ENCODE peak calls at places on chromosome 18, in seven cellular contexts. One of them, this sample, is unnamed.

GRCh38 chr18:79380816-79381806 is 14.6 kb upstream of the NFATC1 start:
- DNase-seq in spleen: peak; percentile 89
- DNase-seq in ovary: peak; percentile 80
- DNase-seq in colonic mucosa: peak; percentile 72
- DNase-seq in MM.1S: no peak
- DNase-seq in retinal pigment epithelial cell: no peak
- DNase-seq in GM12865: peak; percentile 60
- DNase-seq in this sample: peak; percentile 41

GRCh38 chr18:48835745-48836191 is 115.0 kb downstream of the SMAD7 start:
- DNase-seq in GM12865: no peak
- DNase-seq in colonic mucosa: no peak
- DNase-seq in ovary: no peak
- DNase-seq in MM.1S: no peak
- DNase-seq in spleen: peak; percentile 66
- DNase-seq in retinal pigment epithelial cell: no peak
- DNase-seq in this sample: no peak

GRCh38 chr18:38427736-38428135 is 862.1 kb upstream of the CELF4 start:
- DNase-seq in retinal pigment epithelial cell: no peak
- DNase-seq in GM12865: no peak
- DNase-seq in MM.1S: no peak
- DNase-seq in spleen: no peak
- DNase-seq in colonic mucosa: no peak
- DNase-seq in ovary: no peak
- DNase-seq in this sample: no peak

GRCh38 chr18:49016648-49017539 is 66.1 kb upstream of the SMAD7 start:
- DNase-seq in ovary: peak; percentile 55
- DNase-seq in MM.1S: no peak
- DNase-seq in spleen: peak; percentile 64
- DNase-seq in colonic mucosa: peak; percentile 18
- DNase-seq in retinal pigment epithelial cell: peak; percentile 93
- DNase-seq in GM12865: no peak
- DNase-seq in this sample: peak; percentile 68

GRCh38 chr18:36262971-36263370 is 34.5 kb upstream of the FHOD3 start:
- DNase-seq in ovary: no peak
- DNase-seq in GM12865: no peak
- DNase-seq in spleen: no peak
- DNase-seq in retinal pigment epithelial cell: no peak
- DNase-seq in colonic mucosa: no peak
- DNase-seq in MM.1S: no peak
- DNase-seq in this sample: no peak

GRCh38 chr18:55239764-55240163 is 280.5 kb upstream of the CCDC68 start:
- DNase-seq in MM.1S: no peak
- DNase-seq in spleen: no peak
- DNase-seq in ovary: no peak
- DNase-seq in GM12865: no peak
- DNase-seq in retinal pigment epithelial cell: no peak
- DNase-seq in colonic mucosa: no peak
- DNase-seq in this sample: no peak

GRCh38 chr18:58507881-58508280 is 121.0 kb downstream of the ALPK2 start:
- DNase-seq in colonic mucosa: no peak
- DNase-seq in ovary: no peak
- DNase-seq in retinal pigment epithelial cell: no peak
- DNase-seq in GM12865: no peak
- DNase-seq in spleen: no peak
- DNase-seq in MM.1S: no peak
- DNase-seq in this sample: no peak

GRCh38 chr18:13455960-13456471 is 237.5 kb downstream of the LDLRAD4 start:
- DNase-seq in spleen: no peak
- DNase-seq in retinal pigment epithelial cell: no peak
- DNase-seq in MM.1S: no peak
- DNase-seq in colonic mucosa: no peak
- DNase-seq in GM12865: peak; percentile 80
- DNase-seq in ovary: no peak
- DNase-seq in this sample: no peak

GRCh38 chr18:1048048-1048447 is 143.4 kb downstream of the ADCYAP1 start:
- DNase-seq in spleen: no peak
- DNase-seq in ovary: no peak
- DNase-seq in colonic mucosa: no peak
- DNase-seq in retinal pigment epithelial cell: peak; percentile 49
- DNase-seq in GM12865: no peak
- DNase-seq in MM.1S: no peak
- DNase-seq in this sample: peak; percentile 21

GRCh38 chr18:76080430-76080829 is 414.6 kb downstream of the ZNF516 start:
- DNase-seq in spleen: no peak
- DNase-seq in ovary: no peak
- DNase-seq in retinal pigment epithelial cell: no peak
- DNase-seq in colonic mucosa: no peak
- DNase-seq in GM12865: no peak
- DNase-seq in MM.1S: no peak
- DNase-seq in this sample: no peak

GRCh38 chr18:38198956-38199355 is 633.4 kb upstream of the CELF4 start:
- DNase-seq in GM12865: no peak
- DNase-seq in colonic mucosa: no peak
- DNase-seq in retinal pigment epithelial cell: peak; percentile 29
- DNase-seq in MM.1S: no peak
- DNase-seq in ovary: no peak
- DNase-seq in spleen: no peak
- DNase-seq in this sample: no peak

GRCh38 chr18:48551100-48551499 is 12.3 kb downstream of the CTIF start:
- DNase-seq in spleen: no peak
- DNase-seq in GM12865: no peak
- DNase-seq in retinal pigment epithelial cell: no peak
- DNase-seq in colonic mucosa: no peak
- DNase-seq in MM.1S: no peak
- DNase-seq in ovary: no peak
- DNase-seq in this sample: no peak

GRCh38 chr18:32980896-32981295 is 208.1 kb upstream of the KLHL14 start:
- DNase-seq in spleen: no peak
- DNase-seq in colonic mucosa: no peak
- DNase-seq in retinal pigment epithelial cell: no peak
- DNase-seq in GM12865: no peak
- DNase-seq in ovary: no peak
- DNase-seq in MM.1S: no peak
- DNase-seq in this sample: no peak

GRCh38 chr18:23307567-23308295 is 145.4 kb upstream of the RIOK3 start:
- DNase-seq in ovary: no peak
- DNase-seq in MM.1S: no peak
- DNase-seq in retinal pigment epithelial cell: no peak
- DNase-seq in colonic mucosa: no peak
- DNase-seq in spleen: peak; percentile 82
- DNase-seq in GM12865: peak; percentile 85
- DNase-seq in this sample: peak; percentile 73

GRCh38 chr18:28045880-28046279 is 131.1 kb downstream of the CDH2 start:
- DNase-seq in retinal pigment epithelial cell: no peak
- DNase-seq in ovary: no peak
- DNase-seq in spleen: no peak
- DNase-seq in GM12865: no peak
- DNase-seq in colonic mucosa: no peak
- DNase-seq in MM.1S: no peak
- DNase-seq in this sample: no peak

GRCh38 chr18:36095936-36096519 is 28.7 kb upstream of the RPRD1A start:
- DNase-seq in MM.1S: peak; percentile 62
- DNase-seq in spleen: no peak
- DNase-seq in ovary: no peak
- DNase-seq in retinal pigment epithelial cell: peak; percentile 29
- DNase-seq in colonic mucosa: no peak
- DNase-seq in GM12865: peak; percentile 74
- DNase-seq in this sample: peak; percentile 86

GRCh38 chr18:61992923-61993322 is 100.1 kb upstream of the RNF152 start:
- DNase-seq in retinal pigment epithelial cell: no peak
- DNase-seq in MM.1S: peak; percentile 29
- DNase-seq in spleen: no peak
- DNase-seq in ovary: no peak
- DNase-seq in GM12865: no peak
- DNase-seq in colonic mucosa: no peak
- DNase-seq in this sample: peak; percentile 71

GRCh38 chr18:40197711-40198110 is 1757.3 kb upstream of the PIK3C3 start:
- DNase-seq in retinal pigment epithelial cell: no peak
- DNase-seq in colonic mucosa: no peak
- DNase-seq in ovary: no peak
- DNase-seq in spleen: no peak
- DNase-seq in MM.1S: no peak
- DNase-seq in GM12865: no peak
- DNase-seq in this sample: no peak

GRCh38 chr18:35231052-35231451 is 9.8 kb upstream of the ZNF397 start:
- DNase-seq in MM.1S: peak; percentile 71
- DNase-seq in spleen: peak; percentile 88
- DNase-seq in GM12865: peak; percentile 84
- DNase-seq in colonic mucosa: peak; percentile 85
- DNase-seq in retinal pigment epithelial cell: peak; percentile 17
- DNase-seq in ovary: peak; percentile 61
- DNase-seq in this sample: peak; percentile 70

GRCh38 chr18:20997371-20997770 is 114.2 kb downstream of the ROCK1 start:
- DNase-seq in ovary: no peak
- DNase-seq in MM.1S: no peak
- DNase-seq in GM12865: no peak
- DNase-seq in retinal pigment epithelial cell: no peak
- DNase-seq in colonic mucosa: no peak
- DNase-seq in spleen: no peak
- DNase-seq in this sample: no peak

GRCh38 chr18:54090856-54091255 is 133.6 kb downstream of the MBD2 start:
- DNase-seq in ovary: no peak
- DNase-seq in spleen: no peak
- DNase-seq in retinal pigment epithelial cell: no peak
- DNase-seq in colonic mucosa: no peak
- DNase-seq in MM.1S: no peak
- DNase-seq in GM12865: peak; percentile 8
- DNase-seq in this sample: no peak

GRCh38 chr18:10927290-10927979 is 221.9 kb downstream of the PIEZO2 start:
- DNase-seq in retinal pigment epithelial cell: peak; percentile 41
- DNase-seq in MM.1S: no peak
- DNase-seq in spleen: no peak
- DNase-seq in GM12865: no peak
- DNase-seq in ovary: peak; percentile 24
- DNase-seq in colonic mucosa: no peak
- DNase-seq in this sample: peak; percentile 80

GRCh38 chr18:22432672-22433137 is 15.0 kb upstream of the CTAGE1 start:
- DNase-seq in retinal pigment epithelial cell: peak; percentile 70
- DNase-seq in GM12865: no peak
- DNase-seq in MM.1S: no peak
- DNase-seq in ovary: peak; percentile 67
- DNase-seq in spleen: no peak
- DNase-seq in colonic mucosa: peak; percentile 69
- DNase-seq in this sample: peak; percentile 96

GRCh38 chr18:23341383-23341782 is 111.7 kb upstream of the RIOK3 start:
- DNase-seq in spleen: no peak
- DNase-seq in GM12865: no peak
- DNase-seq in colonic mucosa: no peak
- DNase-seq in retinal pigment epithelial cell: no peak
- DNase-seq in ovary: no peak
- DNase-seq in MM.1S: no peak
- DNase-seq in this sample: peak; percentile 54

GRCh38 chr18:45006934-45007333 is 326.2 kb downstream of the SETBP1 start:
- DNase-seq in MM.1S: no peak
- DNase-seq in colonic mucosa: no peak
- DNase-seq in GM12865: no peak
- DNase-seq in spleen: no peak
- DNase-seq in retinal pigment epithelial cell: no peak
- DNase-seq in ovary: no peak
- DNase-seq in this sample: peak; percentile 33

GRCh38 chr18:45566025-45566740 is 49.1 kb upstream of the SLC14A2 start:
- DNase-seq in spleen: no peak
- DNase-seq in retinal pigment epithelial cell: peak; percentile 40
- DNase-seq in colonic mucosa: peak; percentile 29
- DNase-seq in MM.1S: no peak
- DNase-seq in GM12865: no peak
- DNase-seq in ovary: no peak
- DNase-seq in this sample: peak; percentile 96

GRCh38 chr18:31687529-31687928 is 3.1 kb upstream of the B4GALT6 start:
- DNase-seq in GM12865: no peak
- DNase-seq in retinal pigment epithelial cell: no peak
- DNase-seq in colonic mucosa: no peak
- DNase-seq in ovary: no peak
- DNase-seq in MM.1S: no peak
- DNase-seq in spleen: no peak
- DNase-seq in this sample: no peak
- TF ChIP-seq CTCF in GM12865: no peak
- TF ChIP-seq CTCF in retinal pigment epithelial cell: peak; percentile 2
- TF ChIP-seq CTCF in colonic mucosa: no peak
- TF ChIP-seq CTCF in ovary: no peak
- TF ChIP-seq CTCF in MM.1S: peak; percentile 18
- TF ChIP-seq CTCF in spleen: no peak
- TF ChIP-seq CTCF in this sample: peak; percentile 25

GRCh38 chr18:5132987-5133386 is 64.1 kb downstream of the AKAIN1 start:
- DNase-seq in colonic mucosa: no peak
- DNase-seq in spleen: peak; percentile 56
- DNase-seq in ovary: no peak
- DNase-seq in GM12865: no peak
- DNase-seq in retinal pigment epithelial cell: no peak
- DNase-seq in MM.1S: no peak
- DNase-seq in this sample: no peak
- H3K4me3 ChIP-seq in colonic mucosa: no peak overlapping the region
- H3K4me3 ChIP-seq in spleen: no peak overlapping the region
- H3K4me3 ChIP-seq in ovary: no peak overlapping the region
- H3K4me3 ChIP-seq in GM12865: no peak overlapping the region
- H3K4me3 ChIP-seq in retinal pigment epithelial cell: no peak overlapping the region
- H3K4me3 ChIP-seq in MM.1S: no peak overlapping the region
- H3K4me3 ChIP-seq in this sample: no peak overlapping the region

GRCh38 chr18:50879302-50880107 is 587 bp downstream of the ME2 start:
- DNase-seq in GM12865: peak; percentile 56
- DNase-seq in MM.1S: peak; percentile 61
- DNase-seq in colonic mucosa: peak; percentile 53
- DNase-seq in retinal pigment epithelial cell: no peak
- DNase-seq in spleen: no peak
- DNase-seq in ovary: no peak
- DNase-seq in this sample: peak; percentile 43

GRCh38 chr18:50877545-50878265 is 1.2 kb upstream of the ME2 start:
- DNase-seq in spleen: no peak
- DNase-seq in colonic mucosa: peak; percentile 56
- DNase-seq in retinal pigment epithelial cell: no peak
- DNase-seq in MM.1S: no peak
- DNase-seq in GM12865: no peak
- DNase-seq in ovary: no peak
- DNase-seq in this sample: no peak

GRCh38 chr18:50880108-50880465 is 1.2 kb downstream of the ME2 start:
- DNase-seq in ovary: no peak
- DNase-seq in MM.1S: no peak
- DNase-seq in retinal pigment epithelial cell: no peak
- DNase-seq in colonic mucosa: no peak
- DNase-seq in GM12865: peak; percentile 52
- DNase-seq in spleen: no peak
- DNase-seq in this sample: no peak

GRCh38 chr18:50878345-50879301 is at the start of gene ME2:
- DNase-seq in spleen: peak; percentile 99
- DNase-seq in ovary: peak; percentile 96
- DNase-seq in colonic mucosa: peak; percentile 94
- DNase-seq in retinal pigment epithelial cell: peak; percentile 52
- DNase-seq in MM.1S: peak; percentile 92
- DNase-seq in GM12865: peak; percentile 96
- DNase-seq in this sample: peak; percentile 89

GRCh38 chr18:50875966-50876536 is 2.9 kb upstream of the ME2 start:
- DNase-seq in ovary: no peak
- DNase-seq in colonic mucosa: peak; percentile 47
- DNase-seq in GM12865: no peak
- DNase-seq in retinal pigment epithelial cell: no peak
- DNase-seq in spleen: no peak
- DNase-seq in MM.1S: no peak
- DNase-seq in this sample: no peak
- TF ChIP-seq CTCF in ovary: no peak
- TF ChIP-seq CTCF in colonic mucosa: no peak
- TF ChIP-seq CTCF in GM12865: no peak
- TF ChIP-seq CTCF in retinal pigment epithelial cell: no peak
- TF ChIP-seq CTCF in spleen: no peak
- TF ChIP-seq CTCF in MM.1S: no peak
- TF ChIP-seq CTCF in this sample: no peak

GRCh38 chr18:26575865-26576217 is 27.5 kb upstream of the KCTD1 start:
- DNase-seq in GM12865: no peak
- DNase-seq in MM.1S: no peak
- DNase-seq in colonic mucosa: no peak
- DNase-seq in ovary: no peak
- DNase-seq in spleen: no peak
- DNase-seq in retinal pigment epithelial cell: no peak
- DNase-seq in this sample: no peak
- H3K4me3 ChIP-seq in GM12865: no peak overlapping the region
- H3K4me3 ChIP-seq in MM.1S: no peak overlapping the region
- H3K4me3 ChIP-seq in colonic mucosa: peak overlapping the region; percentile 16
- H3K4me3 ChIP-seq in ovary: peak overlapping the region; percentile 36
- H3K4me3 ChIP-seq in spleen: peak overlapping the region; percentile 38
- H3K4me3 ChIP-seq in retinal pigment epithelial cell: no peak overlapping the region
- H3K4me3 ChIP-seq in this sample: no peak overlapping the region

This sample was measured in fibroblast of mammary gland.